ENCODE peak calls at places on chromosome 15, in nine cellular contexts. K is GM12864, D is aorta, W is SK-N-MC, Y is Caco-2, I is neuronal stem cell, A is kidney epithelial cell, N is upper lobe of right lung, V is ovary. J is an unnamed sample.

GRCh38 chr15:78077053-78077859 is at the start of gene TBC1D2B:
- DNase-seq in N (peak), K (no peak), W (no peak), A (no peak), V (peak), D (peak), Y (peak), I (peak), J (peak)

GRCh38 chr15:29259233-29259632 is 10.4 kb downstream of the NSMCE3 start:
- DNase-seq in N (no peak), K (no peak), D (no peak), A (no peak), I (no peak), Y (no peak), W (no peak), V (no peak), J (no peak)

GRCh38 chr15:37135225-37135624 is 34.9 kb upstream of the MEIS2 start:
- DNase-seq in A (no peak), N (no peak), D (no peak), W (no peak), V (no peak), K (no peak), Y (no peak), I (no peak), J (no peak)

GRCh38 chr15:93458567-93458966 is 369.6 kb upstream of the RGMA start:
- DNase-seq in A (no peak), V (no peak), Y (no peak), N (no peak), W (no peak), D (no peak), I (no peak), K (no peak), J (no peak)

GRCh38 chr15:25055356-25056068 is 100.7 kb downstream of the SNRPN start:
- DNase-seq in A (no peak), N (peak), I (no peak), Y (peak), D (no peak), K (no peak), W (no peak), V (no peak), J (peak)

GRCh38 chr15:52464478-52464877 is 64.2 kb downstream of the MYO5A start:
- DNase-seq in N (no peak), Y (no peak), K (peak), V (no peak), I (no peak), D (no peak), W (no peak), A (no peak), J (no peak)

GRCh38 chr15:80179025-80179759 is 26.4 kb downstream of the FAH start:
- DNase-seq in V (no peak), D (no peak), Y (no peak), N (no peak), A (peak), W (no peak), I (no peak), K (no peak), J (no peak)

GRCh38 chr15:79918278-79918677 is 21.5 kb upstream of the MTHFS start:
- DNase-seq in K (no peak), Y (no peak), A (no peak), W (no peak), N (no peak), I (no peak), D (no peak), V (no peak), J (peak)

GRCh38 chr15:95799286-95800187 is 531.0 kb upstream of the NR2F2 start:
- DNase-seq in N (no peak), A (peak), D (no peak), I (no peak), W (no peak), Y (no peak), V (no peak), K (no peak), J (no peak)

GRCh38 chr15:59797756-59798604 is 108.9 kb upstream of the BNIP2 start:
- DNase-seq in Y (no peak), D (no peak), A (no peak), V (no peak), N (no peak), I (no peak), W (no peak), K (no peak), J (no peak)

GRCh38 chr15:83904107-83904720 is 250.3 kb downstream of the ADAMTSL3 start:
- DNase-seq in I (no peak), D (peak), W (peak), V (peak), K (no peak), N (no peak), A (peak), Y (no peak), J (no peak)

GRCh38 chr15:62610499-62610898 is 432.0 kb upstream of the TPM1 start:
- DNase-seq in Y (no peak), K (no peak), A (no peak), D (no peak), W (no peak), N (no peak), V (no peak), I (no peak), J (no peak)

GRCh38 chr15:101497017-101497416 is 7.5 kb upstream of the PCSK6 start:
- DNase-seq in K (no peak), A (no peak), N (no peak), D (no peak), V (no peak), W (no peak), I (no peak), Y (no peak), J (no peak)

GRCh38 chr15:28984421-28985375 is 98.9 kb downstream of the APBA2 start:
- DNase-seq in Y (no peak), I (peak), A (no peak), D (no peak), W (no peak), K (no peak), V (no peak), N (no peak), J (no peak)

GRCh38 chr15:33454346-33454745 is 143.6 kb downstream of the RYR3 start:
- DNase-seq in I (no peak), A (no peak), V (no peak), W (no peak), N (no peak), K (no peak), Y (no peak), D (no peak), J (no peak)

GRCh38 chr15:79071901-79072300 is 18.7 kb downstream of the RASGRF1 start:
- DNase-seq in N (no peak), K (no peak), A (no peak), W (no peak), I (no peak), V (no peak), Y (no peak), D (no peak), J (peak)

GRCh38 chr15:58476525-58477162 is 44.9 kb downstream of the LIPC start:
- DNase-seq in D (no peak), N (no peak), I (no peak), Y (no peak), V (no peak), K (no peak), A (no peak), W (no peak), J (no peak)

GRCh38 chr15:96544162-96544756 is 213.8 kb downstream of the NR2F2 start:
- DNase-seq in K (no peak), N (no peak), I (peak), Y (no peak), W (no peak), A (no peak), V (no peak), D (no peak), J (no peak)

GRCh38 chr15:52382647-52383046 is 87.0 kb upstream of the MYO5C start:
- DNase-seq in I (no peak), W (no peak), N (no peak), K (no peak), Y (no peak), V (no peak), D (no peak), A (no peak), J (no peak)

GRCh38 chr15:41281236-41281635 is 50.2 kb downstream of the CHP1 start:
- DNase-seq in I (no peak), D (no peak), W (no peak), K (no peak), Y (no peak), A (peak), N (no peak), V (no peak), J (no peak)

GRCh38 chr15:62403164-62403809 is 238.2 kb upstream of the C2CD4B start:
- DNase-seq in V (no peak), A (peak), N (no peak), D (no peak), Y (no peak), I (no peak), K (no peak), W (no peak), J (no peak)

GRCh38 chr15:63070681-63071129 is 28.2 kb downstream of the TPM1 start:
- DNase-seq in V (no peak), W (no peak), I (no peak), K (no peak), D (no peak), Y (no peak), A (no peak), N (no peak), J (no peak)

GRCh38 chr15:101652783-101653430 is 726 bp upstream of the TM2D3 start:
- DNase-seq in Y (no peak), W (no peak), V (no peak), A (no peak), K (no peak), D (no peak), N (no peak), I (no peak), J (peak)

GRCh38 chr15:63931556-63931955 is 97.8 kb upstream of the HERC1 start:
- DNase-seq in Y (no peak), K (no peak), I (no peak), A (no peak), V (no peak), N (no peak), W (no peak), D (no peak), J (no peak)

GRCh38 chr15:57237282-57237642 is 139.0 kb upstream of the CGNL1 start:
- DNase-seq in A (no peak), D (no peak), Y (no peak), W (no peak), K (no peak), I (peak), V (no peak), N (no peak), J (no peak)

GRCh38 chr15:77107068-77107467 is 36.2 kb upstream of the TSPAN3 start:
- DNase-seq in Y (no peak), N (no peak), D (peak), I (no peak), A (no peak), K (no peak), V (peak), W (no peak), J (no peak)

GRCh38 chr15:69562564-69562963 is 109.9 kb downstream of the RPLP1 start:
- DNase-seq in N (no peak), I (no peak), A (no peak), Y (peak), K (no peak), V (no peak), W (no peak), D (no peak), J (no peak)

GRCh38 chr15:29095746-29096145 is 173.9 kb downstream of the NSMCE3 start:
- DNase-seq in I (no peak), D (peak), V (no peak), Y (no peak), A (no peak), K (no peak), N (no peak), W (no peak), J (peak)

GRCh38 chr15:74131618-74132191 is 1.3 kb downstream of the ISLR2 start:
- DNase-seq in I (no peak), A (no peak), D (no peak), N (no peak), V (no peak), K (no peak), Y (no peak), W (no peak), J (no peak)

GRCh38 chr15:86106306-86106705 is 26.6 kb downstream of the AGBL1 start:
- DNase-seq in W (no peak), A (no peak), V (no peak), K (no peak), D (no peak), N (no peak), Y (no peak), I (no peak), J (no peak)

GRCh38 chr15:78167227-78167888 is 18.2 kb downstream of the IDH3A start:
- DNase-seq in N (no peak), Y (no peak), W (no peak), V (no peak), I (no peak), D (no peak), A (no peak), K (peak), J (no peak)

GRCh38 chr15:25242957-25243799 is 195.6 kb downstream of the UBE3A start:
- DNase-seq in A (no peak), I (no peak), V (peak), Y (no peak), D (peak), W (no peak), K (no peak), N (peak), J (peak)

GRCh38 chr15:73704869-73705645 is 20.9 kb downstream of the CD276 start:
- DNase-seq in A (no peak), N (peak), Y (peak), W (no peak), V (peak), K (peak), D (peak), I (no peak), J (peak)

GRCh38 chr15:51796777-51797474 is 32.5 kb upstream of the TMOD3 start:
- DNase-seq in D (no peak), K (no peak), I (no peak), V (no peak), N (no peak), Y (no peak), W (no peak), A (no peak), J (no peak)

GRCh38 chr15:44193651-44194396 is 1.2 kb downstream of the FRMD5 start:
- DNase-seq in V (no peak), N (no peak), A (no peak), D (no peak), I (peak), Y (no peak), K (no peak), W (no peak), J (no peak)
- H3K4me3 ChIP-seq in V (peak), N (peak), A (peak), D (peak), I (peak), Y (peak), K (peak), W (peak), J (peak)

GRCh38 chr15:99983171-99983891 is 250.1 kb upstream of the LYSMD4 start:
- DNase-seq in I (no peak), W (no peak), V (no peak), Y (no peak), N (no peak), D (no peak), A (no peak), K (no peak), J (peak)
- H3K4me3 ChIP-seq in I (peak), W (peak), V (no peak), Y (no peak), N (no peak), D (no peak), A (no peak), K (no peak), J (no peak)

GRCh38 chr15:65384895-65385867 is 7.4 kb upstream of the IGDCC3 start:
- DNase-seq in K (peak), V (peak), I (peak), Y (peak), N (peak), W (no peak), D (peak), A (no peak), J (peak)
- H3K4me3 ChIP-seq in K (peak), V (peak), I (no peak), Y (peak), N (peak), W (peak), D (no peak), A (no peak), J (peak)

GRCh38 chr15:40279437-40280141 is 3.3 kb downstream of the ANKRD63 start:
- DNase-seq in Y (peak), N (peak), K (no peak), V (peak), W (no peak), A (no peak), D (peak), I (peak), J (peak)
- H3K4me3 ChIP-seq in Y (no peak), N (no peak), K (no peak), V (no peak), W (peak), A (no peak), D (no peak), I (no peak), J (no peak)

DNA sequence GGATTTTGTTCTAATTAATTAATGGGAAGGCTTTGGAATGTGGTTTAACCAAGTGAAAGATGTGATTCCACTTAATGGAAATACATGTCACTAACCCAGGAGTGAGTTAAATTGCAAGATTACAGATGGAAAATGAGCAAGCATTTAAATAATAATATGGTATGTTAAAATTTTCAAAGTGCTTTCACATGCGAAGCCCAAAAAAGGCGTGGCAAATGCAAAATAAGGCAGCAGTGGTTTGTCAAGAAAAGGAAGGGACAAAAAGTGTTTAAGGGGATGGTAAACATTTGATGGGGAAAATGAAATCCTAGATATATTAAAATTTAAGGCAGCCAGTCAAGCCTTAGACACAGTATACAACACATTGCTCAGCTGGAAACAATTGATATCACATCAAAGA is 2.9 kb downstream of the TICRR start:
- DNase-seq in N (no peak), W (no peak), A (no peak), K (no peak), I (no peak), Y (no peak), V (no peak), D (no peak), J (no peak)
- H3K4me3 ChIP-seq in N (no peak), W (peak), A (no peak), K (peak), I (peak), Y (no peak), V (no peak), D (no peak), J (no peak)

GRCh38 chr15:99155961-99156443 is 51.1 kb downstream of the SYNM start:
- DNase-seq in N (no peak), K (no peak), Y (peak), D (no peak), A (no peak), V (no peak), I (no peak), W (no peak), J (no peak)
- H3K4me3 ChIP-seq in N (no peak), K (no peak), Y (no peak), D (no peak), A (no peak), V (no peak), I (no peak), W (no peak), J (no peak)

GRCh38 chr15:100337422-100338044 is 4.2 kb downstream of the ADAMTS17 start:
- DNase-seq in N (no peak), A (no peak), K (no peak), V (no peak), Y (no peak), W (no peak), D (no peak), I (no peak), J (no peak)

GRCh38 chr15:100339999-100340398 is 1.8 kb downstream of the ADAMTS17 start:
- DNase-seq in V (no peak), N (no peak), D (no peak), Y (no peak), I (no peak), K (no peak), W (no peak), A (no peak), J (no peak)

GRCh38 chr15:100338247-100338646 is 3.5 kb downstream of the ADAMTS17 start:
- DNase-seq in V (no peak), K (no peak), D (no peak), Y (no peak), I (no peak), N (no peak), A (no peak), W (no peak), J (no peak)

GRCh38 chr15:100340721-100341661 is 784 bp downstream of the ADAMTS17 start:
- DNase-seq in K (no peak), N (no peak), Y (no peak), A (no peak), D (no peak), W (no peak), I (no peak), V (peak), J (peak)

GRCh38 chr15:100338971-100339444 is 2.8 kb downstream of the ADAMTS17 start:
- DNase-seq in V (peak), N (no peak), W (no peak), K (no peak), D (peak), A (peak), Y (peak), I (peak), J (no peak)
- H3K4me3 ChIP-seq in V (no peak), N (no peak), W (no peak), K (no peak), D (no peak), A (no peak), Y (no peak), I (no peak), J (peak)

DNA sequence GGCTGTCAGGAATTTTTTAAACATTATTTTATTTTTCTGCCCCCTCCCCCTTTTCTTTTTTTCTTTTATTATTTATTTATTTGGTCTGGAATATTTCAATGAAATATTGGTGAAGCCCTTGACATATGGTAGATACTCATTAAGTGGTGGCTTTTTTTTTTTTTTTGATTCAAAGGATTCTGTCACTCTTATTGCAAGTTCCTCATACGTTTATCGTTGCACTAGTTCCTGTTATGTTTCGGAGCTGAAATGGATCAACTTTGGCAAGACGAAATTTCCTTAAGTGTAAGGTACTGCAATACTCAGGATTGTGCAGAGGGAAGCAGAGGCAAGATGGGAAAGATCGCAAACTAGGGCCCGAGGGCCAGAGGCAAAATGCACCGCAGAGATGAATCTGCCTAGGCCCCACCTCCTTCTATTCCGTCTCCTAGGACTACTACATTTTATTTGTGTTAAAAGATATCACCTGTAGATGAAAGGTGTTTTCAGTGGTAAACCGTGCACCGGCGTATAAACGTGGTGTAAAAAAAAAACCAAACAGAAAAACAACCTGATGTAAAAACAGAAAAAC is 402 bp downstream of the RNU6-1 start:
- DNase-seq in N (no peak), I (no peak), V (no peak), Y (peak), D (no peak), A (no peak), K (no peak), W (peak), J (peak)
- H3K4me3 ChIP-seq in N (peak), I (peak), V (peak), Y (peak), D (no peak), A (peak), K (peak), W (peak), J (peak)

DNA sequence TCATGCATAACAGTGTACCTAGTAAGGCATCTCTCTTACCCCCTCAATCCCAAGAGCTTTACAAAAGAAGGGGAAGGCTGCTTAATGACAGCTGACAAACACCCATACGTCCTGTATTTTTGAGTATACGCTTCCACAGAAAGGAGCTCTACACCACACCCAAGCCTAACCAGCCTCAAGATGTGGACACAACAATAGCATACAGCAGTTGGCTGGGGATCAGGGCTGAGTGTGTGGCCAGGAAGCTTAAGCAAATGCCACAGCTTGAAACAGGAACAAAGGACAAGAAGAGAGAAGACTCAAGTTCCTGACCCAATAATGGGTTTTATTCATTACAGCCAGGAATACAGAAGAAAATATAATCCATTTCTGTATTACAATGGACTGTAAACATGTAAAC is 6.9 kb downstream of the HEXA start:
- DNase-seq in Y (no peak), K (no peak), D (peak), I (no peak), W (no peak), N (no peak), A (no peak), V (no peak), J (no peak)
- H3K4me3 ChIP-seq in Y (no peak), K (no peak), D (no peak), I (no peak), W (no peak), N (no peak), A (no peak), V (no peak), J (no peak)